ENCODE peak calls at places on chromosomes 12 and 14, in four cellular contexts. One of them, this sample, is unnamed.

GRCh38 chr12:16880864-16881285 is 274.9 kb upstream of the LMO3 start:
- DNase-seq in suprapubic skin: no peak
- DNase-seq in astrocyte of the cerebellum: no peak
- DNase-seq in fibroblast of pulmonary artery: no peak
- DNase-seq in this sample: peak

GRCh38 chr12:124440841-124441381 is 126.5 kb downstream of the NCOR2 start:
- DNase-seq in suprapubic skin: no peak
- DNase-seq in astrocyte of the cerebellum: no peak
- DNase-seq in fibroblast of pulmonary artery: peak
- DNase-seq in this sample: no peak

GRCh38 chr14:102939329-102939728 is 16.9 kb downstream of the AMN start:
- DNase-seq in suprapubic skin: no peak
- DNase-seq in astrocyte of the cerebellum: no peak
- DNase-seq in fibroblast of pulmonary artery: no peak
- DNase-seq in this sample: no peak

GRCh38 chr14:86646688-86647687 is 1117.0 kb downstream of the FLRT2 start:
- DNase-seq in suprapubic skin: no peak
- DNase-seq in astrocyte of the cerebellum: no peak
- DNase-seq in fibroblast of pulmonary artery: peak
- DNase-seq in this sample: no peak

GRCh38 chr14:68655021-68655811 is 137.7 kb downstream of the ZFP36L1 start:
- DNase-seq in suprapubic skin: no peak
- DNase-seq in astrocyte of the cerebellum: no peak
- DNase-seq in fibroblast of pulmonary artery: peak
- DNase-seq in this sample: no peak

GRCh38 chr12:69415471-69416275 is 54.5 kb upstream of the FRS2 start:
- DNase-seq in suprapubic skin: no peak
- DNase-seq in astrocyte of the cerebellum: peak
- DNase-seq in fibroblast of pulmonary artery: peak
- DNase-seq in this sample: peak

GRCh38 chr12:13342971-13343370 is 146.4 kb downstream of the EMP1 start:
- DNase-seq in suprapubic skin: no peak
- DNase-seq in astrocyte of the cerebellum: peak
- DNase-seq in fibroblast of pulmonary artery: no peak
- DNase-seq in this sample: no peak

GRCh38 chr12:67651380-67651695 is 2.8 kb downstream of the DYRK2 start:
- DNase-seq in suprapubic skin: no peak
- DNase-seq in astrocyte of the cerebellum: peak
- DNase-seq in fibroblast of pulmonary artery: peak
- DNase-seq in this sample: peak

GRCh38 chr14:59208224-59208814 is 19.9 kb downstream of the DAAM1 start:
- DNase-seq in suprapubic skin: no peak
- DNase-seq in astrocyte of the cerebellum: no peak
- DNase-seq in fibroblast of pulmonary artery: peak
- DNase-seq in this sample: no peak

GRCh38 chr14:29926701-29927595 is 699 bp downstream of the PRKD1 start:
- DNase-seq in suprapubic skin: no peak
- DNase-seq in astrocyte of the cerebellum: no peak
- DNase-seq in fibroblast of pulmonary artery: peak
- DNase-seq in this sample: peak

GRCh38 chr12:5013206-5013830 is 30.4 kb upstream of the KCNA5 start:
- DNase-seq in suprapubic skin: no peak
- DNase-seq in astrocyte of the cerebellum: peak
- DNase-seq in fibroblast of pulmonary artery: no peak
- DNase-seq in this sample: no peak

GRCh38 chr12:92369643-92370042 is 224.0 kb upstream of the BTG1 start:
- DNase-seq in suprapubic skin: no peak
- DNase-seq in astrocyte of the cerebellum: no peak
- DNase-seq in fibroblast of pulmonary artery: no peak
- DNase-seq in this sample: no peak

GRCh38 chr12:25054783-25055144 is 105.9 kb upstream of the BCAT1 start:
- DNase-seq in suprapubic skin: no peak
- DNase-seq in astrocyte of the cerebellum: peak
- DNase-seq in fibroblast of pulmonary artery: no peak
- DNase-seq in this sample: no peak

GRCh38 chr12:40168868-40169267 is 55.9 kb upstream of the LRRK2 start:
- DNase-seq in suprapubic skin: no peak
- DNase-seq in astrocyte of the cerebellum: no peak
- DNase-seq in fibroblast of pulmonary artery: no peak
- DNase-seq in this sample: no peak

GRCh38 chr12:23564454-23564853 is 385.0 kb downstream of the SOX5 start:
- DNase-seq in suprapubic skin: no peak
- DNase-seq in astrocyte of the cerebellum: no peak
- DNase-seq in fibroblast of pulmonary artery: no peak
- DNase-seq in this sample: no peak

GRCh38 chr12:30314506-30315100 is 381.1 kb downstream of the IPO8 start:
- DNase-seq in suprapubic skin: no peak
- DNase-seq in astrocyte of the cerebellum: no peak
- DNase-seq in fibroblast of pulmonary artery: no peak
- DNase-seq in this sample: no peak

DNA sequence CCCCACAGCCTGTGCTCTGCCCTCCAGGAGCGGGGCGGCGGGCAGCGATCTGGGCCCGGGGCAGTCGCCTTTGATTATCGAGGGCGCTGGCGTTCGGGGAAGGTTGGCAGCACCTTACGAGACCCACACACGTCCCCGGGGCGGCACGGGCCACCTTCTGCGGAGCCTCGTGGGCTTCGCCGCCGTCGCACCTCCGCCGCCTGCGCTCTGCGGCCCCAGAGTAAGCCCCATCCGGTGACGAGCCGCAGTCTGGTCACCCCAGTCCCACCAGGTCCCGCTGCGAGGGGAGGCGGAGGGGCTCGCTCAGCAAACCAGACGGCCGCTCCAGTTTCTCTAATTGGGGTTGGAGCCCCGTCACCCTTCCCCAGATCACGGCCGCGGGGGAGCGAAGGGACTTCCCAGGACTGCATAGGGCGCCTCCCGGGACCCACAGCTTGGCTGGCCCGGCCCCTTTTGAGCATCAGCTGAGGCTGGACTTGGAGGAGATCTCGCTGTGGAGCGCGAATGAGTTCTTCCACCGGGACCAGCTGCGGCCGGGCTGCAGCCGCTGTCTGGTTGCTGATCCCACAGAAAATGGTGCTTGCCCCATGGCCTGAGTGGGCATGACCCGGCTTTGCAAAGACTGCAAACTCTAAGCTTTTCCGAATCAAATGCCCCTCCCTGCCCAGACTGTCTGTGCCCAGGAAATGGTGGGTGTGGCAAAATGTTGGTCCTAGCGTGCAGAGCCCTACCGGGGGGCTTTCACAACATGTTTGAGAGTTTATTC is 559 bp downstream of the LGALS3 start:
- DNase-seq in suprapubic skin: peak
- DNase-seq in astrocyte of the cerebellum: peak
- DNase-seq in fibroblast of pulmonary artery: peak
- DNase-seq in this sample: no peak
- H3K4me3 ChIP-seq in suprapubic skin: peak
- H3K4me3 ChIP-seq in astrocyte of the cerebellum: peak
- H3K4me3 ChIP-seq in fibroblast of pulmonary artery: peak
- H3K4me3 ChIP-seq in this sample: peak

DNA sequence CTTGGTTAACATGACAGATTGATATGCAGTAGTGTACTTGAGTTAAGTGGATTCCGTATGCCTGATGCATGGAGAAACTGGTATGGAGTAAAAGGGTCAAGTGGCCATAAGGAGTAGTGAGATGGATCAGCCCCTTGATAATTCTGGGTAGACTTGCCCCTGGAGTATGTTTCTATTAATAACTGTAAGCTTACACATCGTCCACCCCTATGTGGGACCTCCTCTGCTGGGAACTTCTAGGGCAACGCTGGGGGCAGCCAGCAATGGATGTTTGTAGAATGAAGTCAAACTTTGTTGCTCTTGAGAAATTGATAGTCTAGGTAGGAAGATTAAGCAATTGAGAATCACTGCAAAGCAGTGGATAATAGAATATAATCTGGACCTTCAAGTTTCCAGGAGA is 3.5 kb downstream of the C12orf75 start:
- DNase-seq in suprapubic skin: no peak
- DNase-seq in astrocyte of the cerebellum: no peak
- DNase-seq in fibroblast of pulmonary artery: peak
- DNase-seq in this sample: no peak
- H3K4me3 ChIP-seq in suprapubic skin: no peak
- H3K4me3 ChIP-seq in astrocyte of the cerebellum: peak
- H3K4me3 ChIP-seq in fibroblast of pulmonary artery: no peak
- H3K4me3 ChIP-seq in this sample: no peak

GRCh38 chr12:56722832-56723231 is 2.3 kb downstream of the NACA start:
- DNase-seq in suprapubic skin: no peak
- DNase-seq in astrocyte of the cerebellum: no peak
- DNase-seq in fibroblast of pulmonary artery: no peak
- DNase-seq in this sample: peak

GRCh38 chr12:56724660-56724988 is 475 bp downstream of the NACA start:
- DNase-seq in suprapubic skin: no peak
- DNase-seq in astrocyte of the cerebellum: no peak
- DNase-seq in fibroblast of pulmonary artery: no peak
- DNase-seq in this sample: peak

GRCh38 chr12:56721721-56722120 is 3.4 kb downstream of the NACA start:
- DNase-seq in suprapubic skin: no peak
- DNase-seq in astrocyte of the cerebellum: no peak
- DNase-seq in fibroblast of pulmonary artery: no peak
- DNase-seq in this sample: no peak

GRCh38 chr12:56723889-56724659 is 1.0 kb downstream of the NACA start:
- DNase-seq in suprapubic skin: no peak
- DNase-seq in astrocyte of the cerebellum: peak
- DNase-seq in fibroblast of pulmonary artery: peak
- DNase-seq in this sample: peak

DNA sequence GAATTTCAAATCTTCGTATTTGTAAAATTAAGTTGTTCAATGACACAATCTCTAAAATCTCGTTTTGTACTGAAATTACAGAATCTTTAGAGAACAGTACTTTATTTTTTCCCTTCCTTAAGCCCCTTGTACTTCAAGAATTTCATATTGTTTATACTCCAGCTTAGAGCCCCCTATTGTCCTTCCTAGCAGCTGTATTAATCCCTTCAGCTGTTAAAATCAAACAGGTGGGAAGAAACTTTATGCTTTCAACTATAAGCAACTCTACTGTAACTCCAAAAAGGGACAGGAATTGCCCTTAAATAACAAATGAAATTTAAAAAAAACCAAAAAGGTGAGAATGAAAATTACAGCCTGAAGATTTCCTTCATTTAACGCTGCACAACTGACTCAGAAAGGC is 1.7 kb downstream of the NACA start:
- DNase-seq in suprapubic skin: no peak
- DNase-seq in astrocyte of the cerebellum: no peak
- DNase-seq in fibroblast of pulmonary artery: no peak
- DNase-seq in this sample: no peak
- H3K4me3 ChIP-seq in suprapubic skin: peak
- H3K4me3 ChIP-seq in astrocyte of the cerebellum: peak
- H3K4me3 ChIP-seq in fibroblast of pulmonary artery: peak
- H3K4me3 ChIP-seq in this sample: peak

DNA sequence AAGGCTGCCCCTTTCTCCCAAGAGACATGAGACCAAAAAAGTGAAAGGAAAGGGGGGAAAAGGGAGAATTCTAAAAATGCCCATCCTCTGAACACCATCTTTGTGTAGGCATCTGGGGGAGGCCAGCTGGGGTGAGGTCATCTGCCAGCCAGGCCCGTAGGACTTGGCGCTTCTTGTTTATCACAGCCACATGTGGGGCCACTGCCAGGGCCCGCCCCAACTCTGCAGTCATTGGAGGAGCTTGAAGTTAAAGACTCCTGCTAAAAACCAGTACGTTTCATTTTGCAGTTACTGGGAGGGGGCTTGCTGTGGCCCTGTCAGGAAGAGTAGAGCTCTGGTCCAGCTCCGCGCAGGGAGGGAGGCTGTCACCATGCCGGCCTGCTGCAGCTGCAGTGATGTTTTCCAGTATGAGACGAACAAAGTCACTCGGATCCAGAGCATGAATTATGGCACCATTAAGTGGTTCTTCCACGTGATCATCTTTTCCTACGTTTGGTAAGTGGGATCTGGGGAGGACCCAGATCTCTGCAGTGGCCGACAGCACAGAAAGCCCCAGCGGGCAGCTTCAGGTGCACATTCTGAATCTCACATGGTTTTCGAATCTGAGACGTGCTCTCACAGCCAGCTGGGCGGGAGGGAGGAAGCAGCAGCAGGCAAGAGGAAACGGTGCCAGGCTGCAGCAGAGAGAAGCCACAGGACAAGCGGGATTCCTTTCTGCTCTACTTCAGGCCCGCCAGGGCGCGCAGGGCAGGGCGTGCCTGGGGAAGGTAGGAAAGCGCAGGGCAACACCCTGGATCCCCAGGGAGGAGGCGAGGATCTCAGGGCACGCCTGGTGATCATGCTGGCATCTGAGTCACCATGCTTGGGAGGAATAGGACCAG is at the start of gene P2RX7:
- DNase-seq in suprapubic skin: peak
- DNase-seq in astrocyte of the cerebellum: no peak
- DNase-seq in fibroblast of pulmonary artery: peak
- DNase-seq in this sample: peak
- H3K4me3 ChIP-seq in suprapubic skin: peak
- H3K4me3 ChIP-seq in astrocyte of the cerebellum: peak
- H3K4me3 ChIP-seq in fibroblast of pulmonary artery: peak
- H3K4me3 ChIP-seq in this sample: peak

GRCh38 chr12:131509706-131510105 is 201.2 kb upstream of the SFSWAP start:
- DNase-seq in suprapubic skin: no peak
- DNase-seq in astrocyte of the cerebellum: no peak
- DNase-seq in fibroblast of pulmonary artery: no peak
- DNase-seq in this sample: no peak

GRCh38 chr12:131507881-131508280 is 203.0 kb upstream of the SFSWAP start:
- DNase-seq in suprapubic skin: no peak
- DNase-seq in astrocyte of the cerebellum: no peak
- DNase-seq in fibroblast of pulmonary artery: no peak
- DNase-seq in this sample: no peak

GRCh38 chr12:131506426-131506825 is 204.5 kb upstream of the SFSWAP start:
- DNase-seq in suprapubic skin: no peak
- DNase-seq in astrocyte of the cerebellum: no peak
- DNase-seq in fibroblast of pulmonary artery: no peak
- DNase-seq in this sample: no peak

GRCh38 chr12:131505561-131505960 is 205.3 kb upstream of the SFSWAP start:
- DNase-seq in suprapubic skin: no peak
- DNase-seq in astrocyte of the cerebellum: no peak
- DNase-seq in fibroblast of pulmonary artery: no peak
- DNase-seq in this sample: no peak

GRCh38 chr12:131507094-131507493 is 203.8 kb upstream of the SFSWAP start:
- DNase-seq in suprapubic skin: no peak
- DNase-seq in astrocyte of the cerebellum: no peak
- DNase-seq in fibroblast of pulmonary artery: no peak
- DNase-seq in this sample: no peak
- H3K4me3 ChIP-seq in suprapubic skin: no peak
- H3K4me3 ChIP-seq in astrocyte of the cerebellum: no peak
- H3K4me3 ChIP-seq in fibroblast of pulmonary artery: no peak
- H3K4me3 ChIP-seq in this sample: no peak

GRCh38 chr12:54352891-54353874 is 11.1 kb downstream of the GPR84 start:
- DNase-seq in suprapubic skin: no peak
- DNase-seq in astrocyte of the cerebellum: peak
- DNase-seq in fibroblast of pulmonary artery: no peak
- DNase-seq in this sample: no peak
- H3K4me3 ChIP-seq in suprapubic skin: no peak
- H3K4me3 ChIP-seq in astrocyte of the cerebellum: no peak
- H3K4me3 ChIP-seq in fibroblast of pulmonary artery: no peak
- H3K4me3 ChIP-seq in this sample: no peak

GRCh38 chr14:52695481-52696091 is at the start of gene ERO1A:
- DNase-seq in suprapubic skin: peak
- DNase-seq in astrocyte of the cerebellum: peak
- DNase-seq in fibroblast of pulmonary artery: peak
- DNase-seq in this sample: peak

GRCh38 chr14:52693004-52693403 is 2.4 kb downstream of the ERO1A start:
- DNase-seq in suprapubic skin: no peak
- DNase-seq in astrocyte of the cerebellum: no peak
- DNase-seq in fibroblast of pulmonary artery: no peak
- DNase-seq in this sample: no peak

GRCh38 chr14:52694761-52695480 is 437 bp downstream of the ERO1A start:
- DNase-seq in suprapubic skin: no peak
- DNase-seq in astrocyte of the cerebellum: no peak
- DNase-seq in fibroblast of pulmonary artery: peak
- DNase-seq in this sample: peak

GRCh38 chr14:52692248-52692962 is 3.0 kb downstream of the ERO1A start:
- DNase-seq in suprapubic skin: no peak
- DNase-seq in astrocyte of the cerebellum: no peak
- DNase-seq in fibroblast of pulmonary artery: peak
- DNase-seq in this sample: peak

GRCh38 chr14:52693532-52693931 is 1.8 kb downstream of the ERO1A start:
- DNase-seq in suprapubic skin: no peak
- DNase-seq in astrocyte of the cerebellum: no peak
- DNase-seq in fibroblast of pulmonary artery: no peak
- DNase-seq in this sample: no peak
- H3K4me3 ChIP-seq in suprapubic skin: no peak
- H3K4me3 ChIP-seq in astrocyte of the cerebellum: no peak
- H3K4me3 ChIP-seq in fibroblast of pulmonary artery: no peak
- H3K4me3 ChIP-seq in this sample: no peak

This sample was measured in small intestine.